ENCODE peak calls at places on chromosomes 4 and X, in eight cellular contexts. A, U, S, E, D, I, P and T are unnamed samples.

GRCh38 chrX:69285881-69286545 is 120.8 kb upstream of the PJA1 start:
- DNase-seq in S (peak), U (peak), A (no peak), I (peak), P (no peak), D (peak), E (peak), T (peak)

GRCh38 chr4:52853351-52853750 is 8.8 kb upstream of the RASL11B start:
- DNase-seq in D (no peak), P (no peak), A (peak), I (no peak), E (no peak), S (peak), U (no peak), T (no peak)

GRCh38 chr4:153518637-153519384 is 52.7 kb downstream of the TMEM131L start:
- DNase-seq in S (no peak), E (no peak), P (no peak), U (no peak), D (no peak), A (no peak), I (no peak), T (no peak)

GRCh38 chr4:145153904-145154298 is 26.5 kb downstream of the OTUD4 start:
- DNase-seq in D (no peak), U (no peak), I (no peak), P (no peak), E (no peak), A (no peak), S (no peak), T (no peak)

GRCh38 chr4:142824368-142824767 is 21.7 kb downstream of the INPP4B start:
- DNase-seq in E (no peak), U (no peak), S (peak), D (no peak), P (no peak), I (no peak), A (no peak), T (no peak)

GRCh38 chr4:176654565-176655216 is 138.0 kb downstream of the VEGFC start:
- DNase-seq in I (no peak), S (peak), A (no peak), D (no peak), E (no peak), U (no peak), P (no peak), T (no peak)

GRCh38 chr4:121227254-121227867 is 63.2 kb upstream of the TNIP3 start:
- DNase-seq in I (no peak), P (no peak), S (no peak), D (no peak), E (no peak), A (no peak), U (no peak), T (no peak)

GRCh38 chrX:13966071-13966850 is 63.4 kb downstream of the GEMIN8 start:
- DNase-seq in E (no peak), A (no peak), S (no peak), U (no peak), P (no peak), D (no peak), I (no peak), T (no peak)

GRCh38 chr4:17490575-17491059 is 21.3 kb downstream of the QDPR start:
- DNase-seq in P (no peak), U (no peak), S (no peak), D (peak), E (no peak), A (no peak), I (no peak), T (no peak)

GRCh38 chrX:108036298-108036973 is 8.4 kb upstream of the VSIG1 start:
- DNase-seq in D (no peak), U (no peak), S (peak), A (no peak), P (no peak), E (no peak), I (no peak), T (no peak)